ENCODE peak calls at places on chromosomes 12 and 14, in six cellular contexts. One of them, this sample, is unnamed.

GRCh38 chr12:12182926-12183325 is 83.9 kb downstream of the LRP6 start:
- DNase-seq in PC-3: peak
- DNase-seq in nephron progenitor cell: no peak
- DNase-seq in lower leg skin: no peak
- DNase-seq in cardiac fibroblast: peak
- DNase-seq in heart left ventricle: no peak
- DNase-seq in this sample: no peak

GRCh38 chr14:95507174-95507573 is 9.3 kb downstream of the SYNE3 start:
- DNase-seq in lower leg skin: peak
- DNase-seq in nephron progenitor cell: no peak
- DNase-seq in PC-3: peak
- DNase-seq in cardiac fibroblast: peak
- DNase-seq in heart left ventricle: peak
- DNase-seq in this sample: peak

GRCh38 chr14:23926543-23926942 is 27.0 kb upstream of the DHRS4 start:
- DNase-seq in PC-3: no peak
- DNase-seq in cardiac fibroblast: no peak
- DNase-seq in lower leg skin: no peak
- DNase-seq in nephron progenitor cell: no peak
- DNase-seq in heart left ventricle: no peak
- DNase-seq in this sample: no peak

GRCh38 chr14:89371600-89371999 is 45.4 kb downstream of the FOXN3 start:
- DNase-seq in lower leg skin: no peak
- DNase-seq in nephron progenitor cell: no peak
- DNase-seq in heart left ventricle: no peak
- DNase-seq in PC-3: no peak
- DNase-seq in cardiac fibroblast: no peak
- DNase-seq in this sample: no peak

GRCh38 chr12:75877588-75878381 is 153.8 kb downstream of the PHLDA1 start:
- DNase-seq in heart left ventricle: no peak
- DNase-seq in PC-3: no peak
- DNase-seq in nephron progenitor cell: peak
- DNase-seq in cardiac fibroblast: peak
- DNase-seq in lower leg skin: no peak
- DNase-seq in this sample: no peak

GRCh38 chr12:22626429-22626828 is 1.5 kb downstream of the ETNK1 start:
- DNase-seq in PC-3: peak
- DNase-seq in cardiac fibroblast: peak
- DNase-seq in nephron progenitor cell: no peak
- DNase-seq in heart left ventricle: no peak
- DNase-seq in lower leg skin: no peak
- DNase-seq in this sample: no peak

GRCh38 chr12:29611906-29612305 is 114.4 kb upstream of the OVCH1 start:
- DNase-seq in cardiac fibroblast: peak
- DNase-seq in heart left ventricle: no peak
- DNase-seq in nephron progenitor cell: no peak
- DNase-seq in lower leg skin: no peak
- DNase-seq in PC-3: no peak
- DNase-seq in this sample: no peak

GRCh38 chr12:62848418-62848817 is 86.5 kb downstream of the PPM1H start:
- DNase-seq in nephron progenitor cell: no peak
- DNase-seq in cardiac fibroblast: peak
- DNase-seq in PC-3: peak
- DNase-seq in heart left ventricle: no peak
- DNase-seq in lower leg skin: no peak
- DNase-seq in this sample: no peak

GRCh38 chr14:27243360-27243759 is 645.5 kb upstream of the NOVA1 start:
- DNase-seq in PC-3: peak
- DNase-seq in heart left ventricle: no peak
- DNase-seq in lower leg skin: no peak
- DNase-seq in nephron progenitor cell: no peak
- DNase-seq in cardiac fibroblast: no peak
- DNase-seq in this sample: no peak

GRCh38 chr12:23525450-23526072 is 423.9 kb downstream of the SOX5 start:
- DNase-seq in PC-3: peak
- DNase-seq in cardiac fibroblast: peak
- DNase-seq in lower leg skin: no peak
- DNase-seq in nephron progenitor cell: no peak
- DNase-seq in heart left ventricle: no peak
- DNase-seq in this sample: no peak

GRCh38 chr12:85872497-85873091 is 1.5 kb upstream of the NTS start:
- DNase-seq in heart left ventricle: no peak
- DNase-seq in lower leg skin: no peak
- DNase-seq in cardiac fibroblast: peak
- DNase-seq in PC-3: peak
- DNase-seq in nephron progenitor cell: no peak
- DNase-seq in this sample: no peak

GRCh38 chr12:50923361-50924130 is 28.8 kb upstream of the HIGD1C start:
- DNase-seq in lower leg skin: no peak
- DNase-seq in heart left ventricle: no peak
- DNase-seq in PC-3: no peak
- DNase-seq in cardiac fibroblast: peak
- DNase-seq in nephron progenitor cell: no peak
- DNase-seq in this sample: no peak

GRCh38 chr12:121590476-121591143 is 9.8 kb upstream of the KDM2B start:
- DNase-seq in nephron progenitor cell: peak
- DNase-seq in PC-3: no peak
- DNase-seq in lower leg skin: no peak
- DNase-seq in cardiac fibroblast: no peak
- DNase-seq in heart left ventricle: no peak
- DNase-seq in this sample: no peak

GRCh38 chr12:106179086-106179485 is 40.3 kb upstream of the NUAK1 start:
- DNase-seq in PC-3: no peak
- DNase-seq in heart left ventricle: peak
- DNase-seq in cardiac fibroblast: no peak
- DNase-seq in lower leg skin: peak
- DNase-seq in nephron progenitor cell: peak
- DNase-seq in this sample: no peak

GRCh38 chr12:46369095-46369473 is 3.5 kb downstream of the SLC38A2 start:
- DNase-seq in nephron progenitor cell: no peak
- DNase-seq in cardiac fibroblast: peak
- DNase-seq in lower leg skin: no peak
- DNase-seq in heart left ventricle: no peak
- DNase-seq in PC-3: no peak
- DNase-seq in this sample: no peak

GRCh38 chr14:55705651-55706340 is 125.8 kb downstream of the KTN1 start:
- DNase-seq in lower leg skin: no peak
- DNase-seq in heart left ventricle: no peak
- DNase-seq in PC-3: peak
- DNase-seq in nephron progenitor cell: no peak
- DNase-seq in cardiac fibroblast: no peak
- DNase-seq in this sample: no peak

GRCh38 chr12:56220611-56221232 is 1.0 kb downstream of the RNF41 start:
- DNase-seq in lower leg skin: no peak
- DNase-seq in heart left ventricle: no peak
- DNase-seq in nephron progenitor cell: no peak
- DNase-seq in PC-3: peak
- DNase-seq in cardiac fibroblast: peak
- DNase-seq in this sample: no peak

GRCh38 chr14:68312884-68313725 is 479.8 kb downstream of the ZFP36L1 start:
- DNase-seq in PC-3: no peak
- DNase-seq in nephron progenitor cell: no peak
- DNase-seq in heart left ventricle: no peak
- DNase-seq in lower leg skin: no peak
- DNase-seq in cardiac fibroblast: no peak
- DNase-seq in this sample: no peak

GRCh38 chr12:54428050-54429013 is 9.3 kb upstream of the ITGA5 start:
- DNase-seq in cardiac fibroblast: peak
- DNase-seq in lower leg skin: no peak
- DNase-seq in nephron progenitor cell: no peak
- DNase-seq in PC-3: no peak
- DNase-seq in heart left ventricle: no peak
- DNase-seq in this sample: peak

GRCh38 chr14:90866822-90867221 is 50.6 kb upstream of the TTC7B start:
- DNase-seq in heart left ventricle: no peak
- DNase-seq in cardiac fibroblast: no peak
- DNase-seq in PC-3: no peak
- DNase-seq in nephron progenitor cell: no peak
- DNase-seq in lower leg skin: no peak
- DNase-seq in this sample: no peak

GRCh38 chr14:55416866-55417265 is 5.2 kb upstream of the ATG14 start:
- DNase-seq in nephron progenitor cell: peak
- DNase-seq in heart left ventricle: no peak
- DNase-seq in cardiac fibroblast: peak
- DNase-seq in lower leg skin: no peak
- DNase-seq in PC-3: peak
- DNase-seq in this sample: no peak

GRCh38 chr12:11949738-11950403 is 120.9 kb upstream of the BCL2L14 start:
- DNase-seq in heart left ventricle: no peak
- DNase-seq in cardiac fibroblast: no peak
- DNase-seq in nephron progenitor cell: no peak
- DNase-seq in lower leg skin: no peak
- DNase-seq in PC-3: no peak
- DNase-seq in this sample: no peak

GRCh38 chr12:66708704-66709443 is 30.0 kb upstream of the GRIP1 start:
- DNase-seq in PC-3: peak
- DNase-seq in lower leg skin: no peak
- DNase-seq in cardiac fibroblast: peak
- DNase-seq in heart left ventricle: no peak
- DNase-seq in nephron progenitor cell: no peak
- DNase-seq in this sample: no peak

GRCh38 chr12:6370994-6371754 is 4.2 kb downstream of the SCNN1A start:
- DNase-seq in heart left ventricle: no peak
- DNase-seq in nephron progenitor cell: peak
- DNase-seq in cardiac fibroblast: peak
- DNase-seq in PC-3: peak
- DNase-seq in lower leg skin: no peak
- DNase-seq in this sample: no peak
- TF ChIP-seq CTCF in heart left ventricle: no peak
- TF ChIP-seq CTCF in nephron progenitor cell: no peak
- TF ChIP-seq CTCF in cardiac fibroblast: peak
- TF ChIP-seq CTCF in PC-3: peak
- TF ChIP-seq CTCF in lower leg skin: no peak
- TF ChIP-seq CTCF in this sample: no peak

GRCh38 chr14:52693004-52693403 is 2.4 kb downstream of the ERO1A start:
- DNase-seq in lower leg skin: no peak
- DNase-seq in cardiac fibroblast: no peak
- DNase-seq in heart left ventricle: no peak
- DNase-seq in nephron progenitor cell: no peak
- DNase-seq in PC-3: no peak
- DNase-seq in this sample: no peak

GRCh38 chr14:52694761-52695480 is 437 bp downstream of the ERO1A start:
- DNase-seq in heart left ventricle: peak
- DNase-seq in PC-3: peak
- DNase-seq in cardiac fibroblast: peak
- DNase-seq in nephron progenitor cell: peak
- DNase-seq in lower leg skin: no peak
- DNase-seq in this sample: no peak

GRCh38 chr14:52692248-52692962 is 3.0 kb downstream of the ERO1A start:
- DNase-seq in cardiac fibroblast: peak
- DNase-seq in lower leg skin: no peak
- DNase-seq in nephron progenitor cell: no peak
- DNase-seq in PC-3: no peak
- DNase-seq in heart left ventricle: no peak
- DNase-seq in this sample: no peak

GRCh38 chr14:52693532-52693931 is 1.8 kb downstream of the ERO1A start:
- DNase-seq in cardiac fibroblast: no peak
- DNase-seq in lower leg skin: no peak
- DNase-seq in nephron progenitor cell: no peak
- DNase-seq in PC-3: no peak
- DNase-seq in heart left ventricle: no peak
- DNase-seq in this sample: no peak

GRCh38 chr14:52695481-52696091 is at the start of gene ERO1A:
- DNase-seq in heart left ventricle: peak
- DNase-seq in cardiac fibroblast: peak
- DNase-seq in nephron progenitor cell: peak
- DNase-seq in lower leg skin: peak
- DNase-seq in PC-3: peak
- DNase-seq in this sample: peak
- TF ChIP-seq CTCF in heart left ventricle: no peak
- TF ChIP-seq CTCF in cardiac fibroblast: no peak
- TF ChIP-seq CTCF in nephron progenitor cell: no peak
- TF ChIP-seq CTCF in lower leg skin: no peak
- TF ChIP-seq CTCF in PC-3: no peak
- TF ChIP-seq CTCF in this sample: no peak

GRCh38 chr14:99731536-99732435 is 47.7 kb downstream of the CYP46A1 start:
- DNase-seq in lower leg skin: no peak
- DNase-seq in nephron progenitor cell: peak
- DNase-seq in cardiac fibroblast: no peak
- DNase-seq in PC-3: no peak
- DNase-seq in heart left ventricle: peak
- DNase-seq in this sample: peak
- TF ChIP-seq CTCF in lower leg skin: no peak
- TF ChIP-seq CTCF in nephron progenitor cell: no peak
- TF ChIP-seq CTCF in cardiac fibroblast: no peak
- TF ChIP-seq CTCF in PC-3: no peak
- TF ChIP-seq CTCF in heart left ventricle: no peak
- TF ChIP-seq CTCF in this sample: no peak

GRCh38 chr14:36504805-36505192 is 15.2 kb downstream of the NKX2-1 start:
- DNase-seq in cardiac fibroblast: no peak
- DNase-seq in nephron progenitor cell: no peak
- DNase-seq in PC-3: no peak
- DNase-seq in lower leg skin: no peak
- DNase-seq in heart left ventricle: no peak
- DNase-seq in this sample: no peak

GRCh38 chr14:36506732-36507614 is 13.1 kb downstream of the NKX2-1 start:
- DNase-seq in nephron progenitor cell: no peak
- DNase-seq in lower leg skin: no peak
- DNase-seq in PC-3: no peak
- DNase-seq in heart left ventricle: no peak
- DNase-seq in cardiac fibroblast: no peak
- DNase-seq in this sample: no peak

GRCh38 chr14:36505193-36505815 is 14.7 kb downstream of the NKX2-1 start:
- DNase-seq in lower leg skin: no peak
- DNase-seq in nephron progenitor cell: no peak
- DNase-seq in PC-3: no peak
- DNase-seq in heart left ventricle: no peak
- DNase-seq in cardiac fibroblast: no peak
- DNase-seq in this sample: no peak

GRCh38 chr14:36507847-36508417 is 12.1 kb downstream of the NKX2-1 start:
- DNase-seq in lower leg skin: no peak
- DNase-seq in heart left ventricle: no peak
- DNase-seq in cardiac fibroblast: no peak
- DNase-seq in nephron progenitor cell: no peak
- DNase-seq in PC-3: no peak
- DNase-seq in this sample: no peak

DNA sequence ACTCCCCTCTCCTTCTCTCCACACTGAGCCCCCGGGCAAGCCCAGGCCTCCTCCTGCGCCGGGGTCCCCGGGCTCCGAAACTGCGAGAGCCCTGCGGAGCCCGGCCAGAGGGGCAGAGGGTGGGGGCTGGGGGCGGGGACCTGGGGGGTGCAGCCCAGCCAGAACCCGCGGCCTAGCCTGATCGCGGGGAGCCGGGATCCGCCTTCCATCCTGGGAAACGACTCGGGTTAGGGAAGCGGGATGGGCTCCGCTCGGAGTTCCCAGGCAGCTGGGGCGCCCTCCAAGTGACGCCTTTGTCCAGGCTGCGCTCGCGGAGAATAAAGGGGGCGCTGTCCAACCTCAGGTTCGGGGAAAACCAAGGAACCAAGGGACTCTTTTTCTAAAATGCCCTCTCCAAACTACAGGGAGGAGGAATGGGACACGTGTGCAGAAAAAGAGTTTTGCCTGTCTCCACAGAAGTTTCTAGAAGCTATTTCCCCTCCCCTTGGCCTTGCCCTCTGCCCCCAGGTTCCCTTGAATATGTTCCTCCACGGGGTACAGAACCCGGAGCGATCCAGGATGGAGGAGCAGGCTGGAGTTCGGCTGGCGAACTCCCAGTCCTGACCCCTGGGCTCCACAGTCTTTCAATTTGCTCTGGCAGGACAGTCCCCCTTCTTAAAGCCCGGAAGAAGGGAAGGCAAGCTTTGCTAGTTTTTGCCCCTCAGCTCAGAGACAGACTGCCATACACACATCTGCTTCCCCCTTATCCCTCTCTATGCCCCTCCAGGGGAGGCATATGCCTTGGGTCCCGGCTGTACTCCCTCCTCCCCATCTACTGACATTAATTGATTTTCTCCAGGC is 13.9 kb downstream of the NKX2-1 start:
- DNase-seq in heart left ventricle: no peak
- DNase-seq in nephron progenitor cell: no peak
- DNase-seq in PC-3: no peak
- DNase-seq in cardiac fibroblast: no peak
- DNase-seq in lower leg skin: no peak
- DNase-seq in this sample: no peak
- TF ChIP-seq CTCF in heart left ventricle: no peak
- TF ChIP-seq CTCF in nephron progenitor cell: peak
- TF ChIP-seq CTCF in PC-3: no peak
- TF ChIP-seq CTCF in cardiac fibroblast: no peak
- TF ChIP-seq CTCF in lower leg skin: no peak
- TF ChIP-seq CTCF in this sample: no peak